ENCODE peak calls at places on chromosomes 3 and 15, in six cellular contexts. M, L, C, N, Y and D are unnamed samples.

GRCh38 chr3:87491843-87492242 is 215.5 kb upstream of the POU1F1 start:
- DNase-seq in M (no peak), L (no peak), C (no peak), N (no peak), Y (no peak), D (no peak)

GRCh38 chr15:74179101-74179841 is 5.8 kb downstream of the ISLR start:
- DNase-seq in M (no peak), L (peak; percentile 82), C (no peak), N (peak; percentile 79), Y (no peak), D (no peak)

GRCh38 chr3:167684389-167684993 is 30.7 kb upstream of the WDR49 start:
- DNase-seq in M (peak; percentile 30), L (no peak), C (peak; percentile 87), N (peak; percentile 52), Y (peak; percentile 2), D (peak; percentile 82)

GRCh38 chr15:33242669-33243191 is 48.2 kb upstream of the FMN1 start:
- DNase-seq in M (no peak), L (no peak), C (peak; percentile 51), N (peak; percentile 7), Y (no peak), D (peak; percentile 30)

GRCh38 chr3:56862352-56863062 is 60.8 kb upstream of the ARHGEF3 start:
- DNase-seq in M (no peak), L (no peak), C (no peak), N (peak; percentile 66), Y (no peak), D (no peak)

GRCh38 chr3:181075098-181075497 is 85.6 kb upstream of the DNAJC19 start:
- DNase-seq in M (no peak), L (no peak), C (no peak), N (no peak), Y (no peak), D (no peak)

GRCh38 chr3:100993309-100993708 is at the start of gene ABI3BP:
- DNase-seq in M (no peak), L (peak; percentile 76), C (no peak), N (peak; percentile 86), Y (no peak), D (peak; percentile 73)

GRCh38 chr3:146454796-146455195 is 14.6 kb downstream of the PLSCR2 start:
- DNase-seq in M (no peak), L (no peak), C (no peak), N (no peak), Y (no peak), D (no peak)

GRCh38 chr15:80701676-80702311 is 6.7 kb downstream of the ABHD17C start:
- DNase-seq in M (no peak), L (no peak), C (no peak), N (no peak), Y (no peak), D (no peak)

GRCh38 chr15:69926011-69926410 is 171.7 kb downstream of the TLE3 start:
- DNase-seq in M (no peak), L (no peak), C (no peak), N (no peak), Y (no peak), D (no peak)

GRCh38 chr3:133124511-133124910 is 86.3 kb downstream of the TMEM108 start:
- DNase-seq in M (no peak), L (peak; percentile 41), C (no peak), N (no peak), Y (no peak), D (peak; percentile 94)

GRCh38 chr3:47007482-47008257 is 28.2 kb downstream of the NBEAL2 start:
- DNase-seq in M (no peak), L (no peak), C (no peak), N (no peak), Y (no peak), D (no peak)

GRCh38 chr15:77803487-77803886 is 170.8 kb upstream of the LINGO1 start:
- DNase-seq in M (no peak), L (no peak), C (no peak), N (no peak), Y (no peak), D (peak; percentile 19)

GRCh38 chr15:97998307-97999071 is 38.0 kb downstream of the ARRDC4 start:
- DNase-seq in M (no peak), L (no peak), C (no peak), N (no peak), Y (no peak), D (no peak)

GRCh38 chr15:59997070-59997701 is 6.9 kb upstream of the FOXB1 start:
- DNase-seq in M (peak; percentile 81), L (no peak), C (no peak), N (no peak), Y (peak; percentile 42), D (peak; percentile 80)

GRCh38 chr3:134432236-134432635 is 53.5 kb downstream of the ANAPC13 start:
- DNase-seq in M (no peak), L (no peak), C (no peak), N (no peak), Y (no peak), D (no peak)

GRCh38 chr3:17579289-17580031 is 163.0 kb downstream of the TBC1D5 start:
- DNase-seq in M (no peak), L (no peak), C (peak; percentile 13), N (no peak), Y (no peak), D (peak; percentile 89)

GRCh38 chr15:89128320-89129122 is 40.3 kb downstream of the ABHD2 start:
- DNase-seq in M (no peak), L (no peak), C (no peak), N (no peak), Y (no peak), D (peak; percentile 60)

GRCh38 chr15:31239409-31239808 is 87.2 kb upstream of the KLF13 start:
- DNase-seq in M (no peak), L (no peak), C (no peak), N (no peak), Y (no peak), D (no peak)

GRCh38 chr15:77496710-77497107 is 76.0 kb downstream of the HMG20A start:
- DNase-seq in M (peak; percentile 71), L (peak; percentile 93), C (peak; percentile 77), N (peak; percentile 96), Y (peak; percentile 55), D (peak; percentile 85)

GRCh38 chr3:133662256-133662773 is 574 bp upstream of the TOPBP1 start:
- DNase-seq in M (peak; percentile 38), L (no peak), C (peak; percentile 67), N (no peak), Y (no peak), D (peak; percentile 72)

GRCh38 chr3:192011137-192011536 is 550.2 kb downstream of the PYDC2 start:
- DNase-seq in M (no peak), L (no peak), C (no peak), N (no peak), Y (no peak), D (no peak)

GRCh38 chr3:38627956-38628355 is 21.5 kb downstream of the SCN5A start:
- DNase-seq in M (peak; percentile 26), L (no peak), C (peak; percentile 59), N (no peak), Y (no peak), D (peak; percentile 33)

GRCh38 chr15:81492303-81492702 is 118.3 kb upstream of the TMC3 start:
- DNase-seq in M (no peak), L (no peak), C (no peak), N (no peak), Y (no peak), D (no peak)

GRCh38 chr15:46996331-46996730 is 721.0 kb upstream of the SEMA6D start:
- DNase-seq in M (no peak), L (no peak), C (no peak), N (no peak), Y (no peak), D (no peak)